ENCODE peak calls at places on chromosomes 1 and 21, in ten cellular contexts. F, K, Z, B, P, I, G, W, Q and A are unnamed samples.

GRCh38 chr1:10295471-10296085 is 85.2 kb downstream of the KIF1B start:
- DNase-seq in Q (no peak), I (no peak), F (no peak), P (no peak), G (no peak), K (no peak), W (peak; percentile 24), B (no peak), Z (no peak), A (no peak)

GRCh38 chr1:176102243-176102642 is 104.8 kb downstream of the COP1 start:
- DNase-seq in Q (peak; percentile 52), W (no peak), B (no peak), I (no peak), Z (no peak), G (no peak), P (no peak), K (no peak), F (no peak), A (peak; percentile 21)

GRCh38 chr21:16308269-16308668 is 578.5 kb downstream of the USP25 start:
- DNase-seq in I (peak; percentile 3), P (no peak), Q (peak; percentile 15), F (no peak), K (no peak), Z (no peak), W (no peak), G (no peak), B (no peak), A (peak; percentile 40)

GRCh38 chr1:61446531-61446991 is 278.4 kb downstream of the TM2D1 start:
- DNase-seq in G (no peak), P (no peak), F (no peak), I (no peak), Q (no peak), K (no peak), B (no peak), Z (no peak), W (no peak), A (no peak)

GRCh38 chr1:91803133-91803532 is 82.8 kb downstream of the TGFBR3 start:
- DNase-seq in B (no peak), G (no peak), I (no peak), Z (no peak), P (no peak), Q (no peak), W (no peak), F (no peak), K (no peak), A (no peak)

GRCh38 chr1:15418811-15419515 is 9.3 kb downstream of the EFHD2 start:
- DNase-seq in K (no peak), P (no peak), F (no peak), I (no peak), G (no peak), B (no peak), Z (no peak), Q (no peak), W (no peak), A (no peak)

GRCh38 chr1:229003233-229004031 is 267.5 kb upstream of the RAB4A start:
- DNase-seq in Q (no peak), B (no peak), W (peak; percentile 84), K (no peak), Z (no peak), G (no peak), I (no peak), F (no peak), P (no peak), A (no peak)

GRCh38 chr1:53197301-53198205 is 929 bp downstream of the CPT2 start:
- DNase-seq in Q (no peak), P (no peak), W (no peak), G (no peak), B (no peak), F (no peak), Z (no peak), I (no peak), K (peak; percentile 10), A (no peak)

GRCh38 chr1:118988186-118989005 is at the start of gene TBX15:
- DNase-seq in P (no peak), Q (no peak), W (no peak), Z (no peak), G (no peak), K (no peak), I (no peak), F (no peak), B (no peak), A (no peak)

GRCh38 chr1:181190362-181191035 is 102.0 kb downstream of the IER5 start:
- DNase-seq in B (peak; percentile 7), G (no peak), K (no peak), Z (no peak), P (no peak), F (no peak), Q (no peak), I (no peak), W (no peak), A (no peak)

GRCh38 chr1:203526572-203526971 is 32.6 kb downstream of the OPTC start:
- DNase-seq in Z (no peak), I (no peak), B (no peak), F (no peak), K (no peak), G (no peak), P (no peak), Q (no peak), W (no peak), A (no peak)

GRCh38 chr1:232765536-232765935 is 39.7 kb upstream of the MAP10 start:
- DNase-seq in Q (no peak), P (no peak), B (no peak), Z (no peak), K (no peak), F (no peak), G (no peak), W (no peak), I (no peak), A (no peak)

GRCh38 chr1:179318501-179318900 is 24.9 kb downstream of the SOAT1 start:
- DNase-seq in F (no peak), P (no peak), W (no peak), K (no peak), G (no peak), B (no peak), Q (no peak), I (no peak), Z (no peak), A (no peak)

GRCh38 chr1:112325504-112325903 is 70.5 kb upstream of the CTTNBP2NL start:
- DNase-seq in F (no peak), I (no peak), G (no peak), Z (no peak), Q (no peak), W (no peak), P (no peak), K (no peak), B (no peak), A (no peak)

GRCh38 chr1:230867903-230868735 is at the start of gene C1orf198:
- DNase-seq in F (peak; percentile 74), P (peak; percentile 79), G (peak; percentile 30), B (peak; percentile 76), W (peak; percentile 59), Z (no peak), I (peak; percentile 44), K (no peak), Q (no peak), A (no peak)

GRCh38 chr1:68000191-68000590 is 50.2 kb downstream of the DIRAS3 start:
- DNase-seq in Q (no peak), Z (no peak), P (no peak), B (no peak), G (no peak), I (no peak), K (no peak), F (no peak), W (no peak), A (no peak)

GRCh38 chr1:150563340-150564038 is 14.3 kb downstream of the ADAMTSL4 start:
- DNase-seq in K (no peak), I (no peak), B (peak; percentile 66), G (no peak), Z (no peak), W (no peak), F (peak; percentile 42), P (peak; percentile 75), Q (peak; percentile 43), A (no peak)

GRCh38 chr21:25911730-25912401 is 177.1 kb downstream of the GABPA start:
- DNase-seq in G (no peak), I (no peak), F (no peak), B (no peak), K (no peak), Z (no peak), Q (no peak), P (peak; percentile 24), W (no peak), A (no peak)